ENCODE peak calls at places on chromosomes 13 and 19, in ten cellular contexts. P is activated CD4-positive, CD25-positive, alpha-beta regulatory T cell treated with anti-CD3 and anti-CD28 coated beads, Interleukin-2, amount 50 U/mL, for 16 hours; G is NCI-H1092 treated with DMSO at 0.1 percent for 48 hours; H is HCEC 1CT; O is head of caudate nucleus; Q is neural crest cell; S is WTC11; B is hippocampal formation; U is lower lobe of right lung; I is anterior cingulate cortex. X is an unnamed sample.

GRCh38 chr13:100512422-100512821 is 76.2 kb downstream of the GGACT start:
- DNase-seq in Q (no peak), P (no peak), G (no peak), U (no peak), B (no peak), S (no peak), I (no peak), H (no peak), O (no peak), X (no peak)

GRCh38 chr19:2549701-2550191 is 73.8 kb downstream of the GADD45B start:
- DNase-seq in Q (no peak), G (no peak), O (peak), I (peak), U (peak), S (no peak), P (no peak), H (peak), B (peak), X (no peak)

GRCh38 chr19:18775586-18776287 is 15.4 kb downstream of the COMP start:
- DNase-seq in O (no peak), P (no peak), I (no peak), B (no peak), Q (no peak), G (no peak), U (no peak), H (peak), S (no peak), X (no peak)

GRCh38 chr19:1241417-1242095 is at the start of gene ATP5F1D:
- DNase-seq in B (peak), H (peak), G (peak), O (peak), S (peak), I (peak), P (peak), Q (peak), U (peak), X (peak)

GRCh38 chr13:24627090-24627714 is 53.0 kb upstream of the ATP12A start:
- DNase-seq in G (no peak), P (no peak), U (no peak), H (no peak), S (peak), B (no peak), O (no peak), Q (peak), I (no peak), X (no peak)

GRCh38 chr13:100721885-100722512 is 47.4 kb upstream of the TMTC4 start:
- DNase-seq in I (no peak), O (peak), H (peak), G (peak), U (no peak), B (peak), Q (peak), P (no peak), S (peak), X (peak)

GRCh38 chr19:58562126-58563033 is 4.0 kb upstream of the UBE2M start:
- DNase-seq in H (no peak), P (no peak), Q (no peak), S (peak), U (peak), I (no peak), B (no peak), O (no peak), G (no peak), X (no peak)

GRCh38 chr19:29771708-29772415 is 39.9 kb upstream of the CCNE1 start:
- DNase-seq in U (no peak), H (peak), B (peak), O (peak), P (no peak), G (peak), I (no peak), Q (peak), S (peak), X (peak)

GRCh38 chr13:97359181-97360057 is 74.5 kb upstream of the RAP2A start:
- DNase-seq in H (peak), S (peak), Q (peak), O (no peak), I (no peak), B (no peak), U (no peak), G (peak), P (peak), X (peak)

GRCh38 chr13:51590966-51591627 is 6.8 kb downstream of the WDFY2 start:
- DNase-seq in I (no peak), B (no peak), U (no peak), G (no peak), H (peak), O (no peak), S (no peak), Q (no peak), P (no peak), X (no peak)

GRCh38 chr13:66219493-66219892 is 1010.6 kb downstream of the PCDH9 start:
- DNase-seq in P (no peak), Q (no peak), B (no peak), G (no peak), O (no peak), H (no peak), U (no peak), I (no peak), S (no peak), X (no peak)

X was measured in GM19239.